ENCODE peak calls at places on chromosomes 7 and 10, in eight cellular contexts. A, Y, K, F, J, P, D and M are unnamed samples.

GRCh38 chr10:23197416-23197861 is 5.3 kb downstream of the PTF1A start:
- DNase-seq in A (no peak), Y (no peak), K (peak; percentile 29), F (no peak), J (no peak), P (no peak), D (no peak), M (no peak)

GRCh38 chr10:4511559-4511958 is 314.4 kb upstream of the AKR1E2 start:
- DNase-seq in A (no peak), Y (no peak), K (no peak), F (no peak), J (no peak), P (no peak), D (no peak), M (no peak)

GRCh38 chr7:107691713-107692112 is 31.1 kb downstream of the SLC26A4 start:
- DNase-seq in A (no peak), Y (no peak), K (no peak), F (peak; percentile 34), J (no peak), P (no peak), D (no peak), M (no peak)

GRCh38 chr7:44490351-44491200 is at the start of gene NUDCD3:
- DNase-seq in A (peak; percentile 89), Y (peak; percentile 91), K (peak; percentile 93), F (peak; percentile 77), J (peak; percentile 93), P (peak; percentile 86), D (peak; percentile 96), M (peak; percentile 84)

GRCh38 chr10:106626371-106626770 is 538.1 kb downstream of the SORCS1 start:
- DNase-seq in A (no peak), Y (no peak), K (no peak), F (no peak), J (no peak), P (no peak), D (no peak), M (no peak)

GRCh38 chr10:61140765-61141392 is 196.9 kb upstream of the RHOBTB1 start:
- DNase-seq in A (peak; percentile 19), Y (no peak), K (no peak), F (peak; percentile 77), J (no peak), P (peak; percentile 14), D (no peak), M (peak; percentile 35)

GRCh38 chr10:123621910-123622309 is 44.2 kb upstream of the GPR26 start:
- DNase-seq in A (no peak), Y (no peak), K (peak; percentile 8), F (no peak), J (no peak), P (no peak), D (no peak), M (no peak)

GRCh38 chr7:30561389-30561788 is 33.3 kb upstream of the GARS1 start:
- DNase-seq in A (no peak), Y (no peak), K (no peak), F (no peak), J (no peak), P (no peak), D (no peak), M (no peak)

GRCh38 chr10:6788191-6788590 is 208.1 kb upstream of the PRKCQ start:
- DNase-seq in A (no peak), Y (no peak), K (no peak), F (no peak), J (no peak), P (no peak), D (no peak), M (no peak)

GRCh38 chr7:1536768-1537630 is 6.5 kb downstream of the MAFK start:
- DNase-seq in A (peak; percentile 90), Y (peak; percentile 92), K (peak; percentile 98), F (peak; percentile 99), J (peak; percentile 98), P (no peak), D (peak; percentile 99), M (peak; percentile 99)

GRCh38 chr10:116748041-116748440 is 5.7 kb upstream of the HSPA12A start:
- DNase-seq in A (peak; percentile 44), Y (no peak), K (no peak), F (peak; percentile 77), J (no peak), P (no peak), D (peak; percentile 20), M (no peak)

GRCh38 chr10:77251297-77252013 is 386.2 kb downstream of the KCNMA1 start:
- DNase-seq in A (peak; percentile 63), Y (no peak), K (no peak), F (peak; percentile 62), J (no peak), P (no peak), D (no peak), M (peak; percentile 34)

GRCh38 chr7:46902463-46902862 is 679.4 kb downstream of the TNS3 start:
- DNase-seq in A (no peak), Y (no peak), K (no peak), F (no peak), J (no peak), P (no peak), D (no peak), M (no peak)

GRCh38 chr7:99301496-99301895 is 24.2 kb upstream of the ARPC1A start:
- DNase-seq in A (no peak), Y (no peak), K (no peak), F (no peak), J (no peak), P (no peak), D (no peak), M (no peak)

GRCh38 chr7:47937711-47938573 is 10.3 kb downstream of the PKD1L1 start:
- DNase-seq in A (no peak), Y (no peak), K (peak; percentile 79), F (no peak), J (no peak), P (no peak), D (no peak), M (no peak)

GRCh38 chr7:51665045-51665785 is 348.6 kb upstream of the COBL start:
- DNase-seq in A (no peak), Y (no peak), K (no peak), F (no peak), J (no peak), P (no peak), D (no peak), M (no peak)

GRCh38 chr7:27899601-27900000 is 159.6 kb downstream of the TAX1BP1 start:
- DNase-seq in A (no peak), Y (no peak), K (no peak), F (no peak), J (no peak), P (no peak), D (no peak), M (no peak)

GRCh38 chr10:71693377-71693776 is 26.2 kb downstream of the C10orf105 start:
- DNase-seq in A (no peak), Y (no peak), K (no peak), F (no peak), J (no peak), P (no peak), D (no peak), M (no peak)

GRCh38 chr10:43256531-43257209 is 10.2 kb downstream of the RASGEF1A start:
- DNase-seq in A (no peak), Y (no peak), K (no peak), F (no peak), J (no peak), P (no peak), D (peak; percentile 54), M (no peak)

GRCh38 chr7:148153611-148154010 is 437.0 kb upstream of the C7orf33 start:
- DNase-seq in A (no peak), Y (no peak), K (no peak), F (no peak), J (no peak), P (no peak), D (peak; percentile 83), M (peak; percentile 95)

GRCh38 chr7:98617051-98617959 is at the start of gene NPTX2:
- DNase-seq in A (no peak), Y (no peak), K (no peak), F (no peak), J (peak; percentile 75), P (no peak), D (no peak), M (peak; percentile 78)

GRCh38 chr10:45238896-45239295 is 76.5 kb downstream of the OR13A1 start:
- DNase-seq in A (no peak), Y (no peak), K (no peak), F (no peak), J (no peak), P (no peak), D (no peak), M (no peak)

GRCh38 chr10:25125151-25125550 is 49.6 kb upstream of the GPR158 start:
- DNase-seq in A (no peak), Y (no peak), K (no peak), F (no peak), J (no peak), P (no peak), D (no peak), M (no peak)

GRCh38 chr10:132524443-132525285 is 12.9 kb upstream of the INPP5A start:
- DNase-seq in A (no peak), Y (peak; percentile 23), K (no peak), F (no peak), J (peak; percentile 41), P (no peak), D (peak; percentile 37), M (peak; percentile 1)

GRCh38 chr10:69261184-69261583 is 17.1 kb upstream of the HK1 start:
- DNase-seq in A (no peak), Y (no peak), K (no peak), F (no peak), J (no peak), P (no peak), D (no peak), M (no peak)

GRCh38 chr10:31618541-31619291 is 299.7 kb downstream of the ZEB1 start:
- DNase-seq in A (no peak), Y (peak; percentile 54), K (no peak), F (peak; percentile 75), J (peak; percentile 86), P (no peak), D (peak; percentile 77), M (peak; percentile 12)
- H3K4me1 ChIP-seq in A (no peaks in the 10 kb centered on the region), Y (no peaks in the 10 kb centered on the region), K (peaks cover 33% of the 10 kb centered on the region), F (peaks cover 9% of the 10 kb centered on the region), J (peaks cover 20% of the 10 kb centered on the region), P (no peaks in the 10 kb centered on the region), D (no peaks in the 10 kb centered on the region), M (no peaks in the 10 kb centered on the region)

DNA sequence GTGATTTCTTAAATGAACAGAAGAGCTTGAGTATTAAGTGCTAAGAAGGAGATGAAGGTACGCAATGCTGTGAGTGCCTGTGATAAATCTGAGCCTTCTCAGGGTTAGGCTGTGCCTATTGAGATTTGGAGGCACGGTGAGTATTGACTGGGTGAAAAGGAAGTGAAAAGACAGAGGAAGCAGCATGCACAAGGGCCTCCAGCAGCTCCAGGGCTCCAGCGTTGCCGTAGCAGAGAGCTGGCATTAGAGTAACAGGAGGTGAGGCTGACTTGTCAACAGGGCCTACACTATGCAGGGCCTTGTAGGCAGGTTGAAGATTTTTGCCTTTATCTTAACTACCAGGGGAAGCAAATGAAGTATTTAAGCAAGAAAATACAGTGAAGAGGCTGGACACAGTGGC is 54.1 kb upstream of the PDCD4 start:
- DNase-seq in A (no peak), Y (no peak), K (no peak), F (no peak), J (no peak), P (no peak), D (no peak), M (no peak)
- H3K4me1 ChIP-seq in A (no peaks in the 10 kb centered on the region), Y (peaks cover 20% of the 10 kb centered on the region), K (peaks cover 49% of the 10 kb centered on the region), F (no peaks in the 10 kb centered on the region), J (peaks cover 53% of the 10 kb centered on the region), P (no peaks in the 10 kb centered on the region), D (peaks cover 22% of the 10 kb centered on the region), M (peaks cover 51% of the 10 kb centered on the region)

GRCh38 chr7:128861957-128862570 is 592 bp upstream of the ATP6V1F start:
- DNase-seq in A (no peak), Y (no peak), K (no peak), F (no peak), J (no peak), P (no peak), D (no peak), M (no peak)
- H3K4me1 ChIP-seq in A (peaks cover 8% of the 10 kb centered on the region), Y (peaks cover 13% of the 10 kb centered on the region), K (peaks cover 66% of the 10 kb centered on the region), F (peaks cover 2% of the 10 kb centered on the region), J (peaks cover 36% of the 10 kb centered on the region), P (peaks cover 19% of the 10 kb centered on the region), D (peaks cover 7% of the 10 kb centered on the region), M (peaks cover 15% of the 10 kb centered on the region)

GRCh38 chr10:124730790-124731189 is 13.4 kb downstream of the FAM53B start:
- DNase-seq in A (no peak), Y (no peak), K (no peak), F (no peak), J (no peak), P (no peak), D (no peak), M (no peak)
- H3K4me1 ChIP-seq in A (no peaks in the 10 kb centered on the region), Y (peaks cover 85% of the 10 kb centered on the region), K (peaks cover 86% of the 10 kb centered on the region), F (peaks cover 10% of the 10 kb centered on the region), J (peaks cover 84% of the 10 kb centered on the region), P (peaks cover 100% of the 10 kb centered on the region), D (peaks cover 74% of the 10 kb centered on the region), M (peaks cover 30% of the 10 kb centered on the region)